ENCODE peak calls at places on chromosomes 12 and 14, in five cellular contexts. G, R, T, L and D are unnamed samples. For H3K4me1, the result is how much of the 10 kb centered on the place peaks cover.

GRCh38 chr12:122887817-122888212 is 8.1 kb downstream of the VPS37B start:
- DNase-seq in G (no peak), R (no peak), T (no peak), L (no peak), D (no peak)

GRCh38 chr12:27112891-27113290 is 30.5 kb upstream of the C12orf71 start:
- DNase-seq in G (no peak), R (no peak), T (no peak), L (no peak), D (no peak)

GRCh38 chr12:132907216-132907615 is 19.8 kb upstream of the CHFR start:
- DNase-seq in G (no peak), R (no peak), T (no peak), L (no peak), D (peak)

GRCh38 chr14:93946506-93947170 is 19.5 kb downstream of the FAM181A start:
- DNase-seq in G (no peak), R (no peak), T (no peak), L (no peak), D (no peak)

GRCh38 chr12:116969615-116970575 is 59.1 kb downstream of the FBXW8 start:
- DNase-seq in G (no peak), R (no peak), T (no peak), L (no peak), D (no peak)

GRCh38 chr14:89921896-89922548 is 32.5 kb downstream of the EFCAB11 start:
- DNase-seq in G (no peak), R (no peak), T (no peak), L (no peak), D (no peak)

GRCh38 chr12:14408208-14408607 is 42.7 kb downstream of the ATF7IP start:
- DNase-seq in G (no peak), R (no peak), T (no peak), L (no peak), D (no peak)

GRCh38 chr12:13371367-13371766 is 174.8 kb downstream of the EMP1 start:
- DNase-seq in G (no peak), R (no peak), T (no peak), L (no peak), D (no peak)

GRCh38 chr12:27966870-27967269 is 5.7 kb downstream of the PTHLH start:
- DNase-seq in G (no peak), R (no peak), T (no peak), L (peak), D (no peak)

GRCh38 chr12:65993173-65993572 is 137.4 kb downstream of the LLPH start:
- DNase-seq in G (no peak), R (no peak), T (no peak), L (no peak), D (no peak)

GRCh38 chr12:45732250-45732649 is 2.7 kb downstream of the ARID2 start:
- DNase-seq in G (no peak), R (no peak), T (no peak), L (no peak), D (no peak)
- TF ChIP-seq POLR2AphosphoS5 in G (no peak), R (no peak), T (no peak), L (no peak), D (no peak)

DNA sequence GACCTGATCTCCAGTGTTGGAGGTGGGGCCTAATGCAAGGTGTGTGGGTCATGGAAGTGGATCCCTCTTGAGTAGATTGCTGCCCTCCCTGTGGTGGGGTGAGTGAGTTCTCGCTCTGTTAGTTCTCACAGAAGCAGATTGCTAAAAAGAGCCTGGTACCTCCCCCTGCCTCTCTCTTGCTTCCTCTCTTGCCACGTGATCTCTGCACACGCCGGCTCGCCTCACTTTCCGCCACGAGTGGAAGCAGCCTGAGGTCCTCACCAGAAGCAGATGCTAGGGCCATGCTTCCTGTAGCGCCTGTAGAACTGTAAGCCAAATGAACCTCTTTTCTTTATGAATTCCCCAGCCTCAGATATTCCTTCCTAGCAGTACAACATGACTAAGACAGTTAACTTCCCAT is 76.1 kb downstream of the ETV6 start:
- DNase-seq in G (no peak), R (no peak), T (no peak), L (no peak), D (no peak)
- H3K4me1 ChIP-seq in G (under half), R (under half), T (half or more), L (under half), D (under half)

DNA sequence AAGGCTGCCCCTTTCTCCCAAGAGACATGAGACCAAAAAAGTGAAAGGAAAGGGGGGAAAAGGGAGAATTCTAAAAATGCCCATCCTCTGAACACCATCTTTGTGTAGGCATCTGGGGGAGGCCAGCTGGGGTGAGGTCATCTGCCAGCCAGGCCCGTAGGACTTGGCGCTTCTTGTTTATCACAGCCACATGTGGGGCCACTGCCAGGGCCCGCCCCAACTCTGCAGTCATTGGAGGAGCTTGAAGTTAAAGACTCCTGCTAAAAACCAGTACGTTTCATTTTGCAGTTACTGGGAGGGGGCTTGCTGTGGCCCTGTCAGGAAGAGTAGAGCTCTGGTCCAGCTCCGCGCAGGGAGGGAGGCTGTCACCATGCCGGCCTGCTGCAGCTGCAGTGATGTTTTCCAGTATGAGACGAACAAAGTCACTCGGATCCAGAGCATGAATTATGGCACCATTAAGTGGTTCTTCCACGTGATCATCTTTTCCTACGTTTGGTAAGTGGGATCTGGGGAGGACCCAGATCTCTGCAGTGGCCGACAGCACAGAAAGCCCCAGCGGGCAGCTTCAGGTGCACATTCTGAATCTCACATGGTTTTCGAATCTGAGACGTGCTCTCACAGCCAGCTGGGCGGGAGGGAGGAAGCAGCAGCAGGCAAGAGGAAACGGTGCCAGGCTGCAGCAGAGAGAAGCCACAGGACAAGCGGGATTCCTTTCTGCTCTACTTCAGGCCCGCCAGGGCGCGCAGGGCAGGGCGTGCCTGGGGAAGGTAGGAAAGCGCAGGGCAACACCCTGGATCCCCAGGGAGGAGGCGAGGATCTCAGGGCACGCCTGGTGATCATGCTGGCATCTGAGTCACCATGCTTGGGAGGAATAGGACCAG is at the start of gene P2RX7:
- DNase-seq in G (peak), R (peak), T (peak), L (peak), D (peak)
- TF ChIP-seq POLR2AphosphoS5 in G (peak), R (no peak), T (no peak), L (peak), D (peak)

GRCh38 chr14:68250950-68251765 is 431.6 kb downstream of the RAD51B start:
- DNase-seq in G (no peak), R (no peak), T (no peak), L (no peak), D (no peak)
- H3K4me1 ChIP-seq in G (under half), R (under half), T (under half), L (half or more), D (half or more)

GRCh38 chr12:45669093-45669492 is 60.4 kb upstream of the ARID2 start:
- DNase-seq in G (no peak), R (no peak), T (no peak), L (no peak), D (no peak)

GRCh38 chr12:45669762-45670161 is 59.7 kb upstream of the ARID2 start:
- DNase-seq in G (no peak), R (no peak), T (no peak), L (no peak), D (no peak)

GRCh38 chr12:45668641-45669040 is 60.9 kb upstream of the ARID2 start:
- DNase-seq in G (no peak), R (no peak), T (no peak), L (no peak), D (no peak)

GRCh38 chr12:45667761-45668160 is 61.7 kb upstream of the ARID2 start:
- DNase-seq in G (no peak), R (no peak), T (no peak), L (no peak), D (no peak)

DNA sequence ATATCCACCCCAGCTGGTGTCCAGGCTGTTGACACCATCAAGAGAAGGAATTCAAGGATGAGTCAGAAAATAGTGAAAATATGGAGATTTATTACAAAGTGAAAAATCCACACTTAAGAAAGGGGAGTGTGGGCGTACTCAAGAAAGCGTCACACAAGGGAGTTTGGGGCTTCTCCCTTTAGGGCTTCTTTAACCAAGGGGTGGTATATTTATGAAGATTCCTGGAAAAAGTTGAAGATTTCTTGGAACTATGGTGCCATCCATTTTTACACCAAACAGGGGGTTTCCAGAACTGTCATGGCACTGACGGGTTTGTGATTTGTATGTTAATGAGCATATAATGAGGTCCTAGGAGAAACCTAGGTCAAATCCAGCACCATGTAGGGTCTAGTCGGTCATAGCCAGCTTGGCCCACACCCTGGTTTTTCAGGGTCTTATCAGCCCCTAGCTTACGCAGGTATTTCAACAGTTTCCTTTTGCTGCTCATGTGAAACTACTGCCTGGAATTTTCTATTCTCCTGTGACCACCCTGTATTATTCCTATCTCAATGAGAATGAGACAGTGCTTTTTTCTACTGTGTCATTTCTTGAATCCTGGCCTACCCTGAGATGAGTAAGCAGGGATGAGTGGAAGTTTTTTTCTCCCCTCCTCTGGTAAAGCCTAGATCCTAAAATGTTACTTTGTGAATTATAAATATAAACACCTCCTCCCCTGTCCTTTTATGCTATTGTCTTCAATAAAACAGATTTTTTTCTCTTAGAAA is 62.9 kb upstream of the ARID2 start:
- DNase-seq in G (no peak), R (no peak), T (no peak), L (no peak), D (no peak)
- TF ChIP-seq POLR2AphosphoS5 in G (no peak), R (no peak), T (no peak), L (no peak), D (no peak)

GRCh38 chr12:124535066-124535740 is 32.2 kb downstream of the NCOR2 start:
- DNase-seq in G (no peak), R (no peak), T (no peak), L (no peak), D (no peak)

GRCh38 chr12:124532947-124533346 is 34.5 kb downstream of the NCOR2 start:
- DNase-seq in G (no peak), R (no peak), T (no peak), L (no peak), D (no peak)

GRCh38 chr12:124531906-124532305 is 35.5 kb downstream of the NCOR2 start:
- DNase-seq in G (no peak), R (no peak), T (no peak), L (no peak), D (no peak)

GRCh38 chr12:124532331-124532750 is 35.1 kb downstream of the NCOR2 start:
- DNase-seq in G (no peak), R (no peak), T (no peak), L (no peak), D (no peak)

DNA sequence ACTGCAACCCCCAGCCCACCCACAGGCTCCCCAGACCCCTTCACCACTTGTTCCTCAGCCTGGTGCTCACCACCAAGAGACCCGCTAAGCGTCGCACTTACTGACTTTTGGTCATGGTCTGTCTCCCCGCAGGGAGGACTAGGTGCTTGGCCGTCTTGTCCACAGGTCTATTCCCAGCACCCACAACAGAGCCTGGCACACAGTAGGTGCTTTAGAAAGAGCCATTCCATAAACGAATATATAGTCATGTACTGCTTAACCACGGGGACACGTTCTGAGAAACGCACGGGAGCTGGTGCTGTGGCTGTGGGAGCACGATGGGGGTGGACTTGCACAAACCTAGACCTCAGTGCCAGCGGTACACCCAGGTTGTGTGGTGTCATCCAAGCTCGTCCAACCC is 34.0 kb downstream of the NCOR2 start:
- DNase-seq in G (no peak), R (no peak), T (no peak), L (no peak), D (no peak)
- H3K4me1 ChIP-seq in G (under half), R (under half), T (under half), L (under half), D (under half)